ENCODE peak calls at places on chromosome 9, in six cellular contexts. P, R, K, M, F and J are unnamed samples.

GRCh38 chr9:137611623-137612609 is 6.4 kb downstream of the ARRDC1 start:
- DNase-seq in P (no peak), R (peak; percentile 97), K (no peak), M (peak; percentile 91), F (peak; percentile 94), J (peak; percentile 75)

GRCh38 chr9:126982215-126983002 is 67.8 kb downstream of the RALGPS1 start:
- DNase-seq in P (no peak), R (no peak), K (no peak), M (no peak), F (no peak), J (no peak)

GRCh38 chr9:2087500-2088313 is 72.6 kb downstream of the SMARCA2 start:
- DNase-seq in P (peak; percentile 76), R (no peak), K (no peak), M (peak; percentile 33), F (no peak), J (no peak)

GRCh38 chr9:91043041-91043740 is 241.6 kb downstream of the SYK start:
- DNase-seq in P (no peak), R (peak; percentile 72), K (no peak), M (no peak), F (no peak), J (no peak)

GRCh38 chr9:71806916-71807315 is 38.6 kb upstream of the CEMIP2 start:
- DNase-seq in P (peak; percentile 81), R (no peak), K (peak; percentile 64), M (peak; percentile 79), F (peak; percentile 37), J (peak; percentile 62)

GRCh38 chr9:87063246-87063645 is 115.9 kb upstream of the GAS1 start:
- DNase-seq in P (no peak), R (no peak), K (peak; percentile 43), M (no peak), F (peak; percentile 39), J (no peak)

GRCh38 chr9:88258587-88258986 is 120.3 kb upstream of the SPATA31C2 start:
- DNase-seq in P (no peak), R (no peak), K (peak; percentile 24), M (peak; percentile 47), F (peak; percentile 50), J (peak; percentile 73)

GRCh38 chr9:21579209-21579608 is 97.1 kb upstream of the IFNE start:
- DNase-seq in P (no peak), R (no peak), K (no peak), M (no peak), F (no peak), J (no peak)

GRCh38 chr9:4706971-4707622 is 27.7 kb downstream of the CDC37L1 start:
- DNase-seq in P (no peak), R (no peak), K (no peak), M (no peak), F (no peak), J (no peak)

GRCh38 chr9:32587901-32588300 is 14.9 kb upstream of the NDUFB6 start:
- DNase-seq in P (peak; percentile 40), R (no peak), K (no peak), M (no peak), F (no peak), J (no peak)

GRCh38 chr9:91273853-91274552 is 87.7 kb downstream of the AUH start:
- DNase-seq in P (peak; percentile 55), R (no peak), K (no peak), M (no peak), F (no peak), J (no peak)

GRCh38 chr9:92010705-92011536 is 60.9 kb upstream of the ROR2 start:
- DNase-seq in P (no peak), R (no peak), K (no peak), M (no peak), F (no peak), J (no peak)

GRCh38 chr9:90948156-90948555 is 146.5 kb downstream of the SYK start:
- DNase-seq in P (no peak), R (no peak), K (no peak), M (no peak), F (no peak), J (no peak)

GRCh38 chr9:106722051-106722753 is 140.8 kb upstream of the ZNF462 start:
- DNase-seq in P (no peak), R (no peak), K (no peak), M (no peak), F (no peak), J (no peak)

GRCh38 chr9:113245894-113246293 is 24.6 kb downstream of the SLC31A1 start:
- DNase-seq in P (no peak), R (no peak), K (no peak), M (no peak), F (no peak), J (no peak)

GRCh38 chr9:2418619-2419018 is 203.0 kb upstream of the VLDLR start:
- DNase-seq in P (no peak), R (no peak), K (no peak), M (no peak), F (no peak), J (no peak)

GRCh38 chr9:107422189-107422802 is 67.3 kb downstream of the KLF4 start:
- DNase-seq in P (peak; percentile 49), R (no peak), K (peak; percentile 58), M (peak; percentile 90), F (peak; percentile 42), J (peak; percentile 62)

GRCh38 chr9:126146254-126147145 is 180.1 kb upstream of the MVB12B start:
- DNase-seq in P (no peak), R (peak; percentile 64), K (no peak), M (peak; percentile 78), F (peak; percentile 15), J (no peak)

GRCh38 chr9:109349431-109349846 is 28.6 kb upstream of the EPB41L4B start:
- DNase-seq in P (no peak), R (no peak), K (no peak), M (peak; percentile 53), F (no peak), J (peak; percentile 23)

GRCh38 chr9:105737205-105737604 is 42.9 kb downstream of the TMEM38B start:
- DNase-seq in P (no peak), R (no peak), K (no peak), M (no peak), F (no peak), J (no peak)

GRCh38 chr9:133563286-133564213 is 29.0 kb downstream of the ADAMTSL2 start:
- DNase-seq in P (no peak), R (no peak), K (no peak), M (peak; percentile 75), F (no peak), J (no peak)

GRCh38 chr9:13689925-13690324 is 410.4 kb upstream of the MPDZ start:
- DNase-seq in P (no peak), R (no peak), K (no peak), M (no peak), F (no peak), J (no peak)

GRCh38 chr9:13688990-13689600 is 409.6 kb upstream of the MPDZ start:
- DNase-seq in P (no peak), R (no peak), K (no peak), M (peak; percentile 15), F (no peak), J (no peak)

GRCh38 chr9:13690595-13690994 is 411.1 kb upstream of the MPDZ start:
- DNase-seq in P (no peak), R (no peak), K (no peak), M (no peak), F (no peak), J (no peak)

DNA sequence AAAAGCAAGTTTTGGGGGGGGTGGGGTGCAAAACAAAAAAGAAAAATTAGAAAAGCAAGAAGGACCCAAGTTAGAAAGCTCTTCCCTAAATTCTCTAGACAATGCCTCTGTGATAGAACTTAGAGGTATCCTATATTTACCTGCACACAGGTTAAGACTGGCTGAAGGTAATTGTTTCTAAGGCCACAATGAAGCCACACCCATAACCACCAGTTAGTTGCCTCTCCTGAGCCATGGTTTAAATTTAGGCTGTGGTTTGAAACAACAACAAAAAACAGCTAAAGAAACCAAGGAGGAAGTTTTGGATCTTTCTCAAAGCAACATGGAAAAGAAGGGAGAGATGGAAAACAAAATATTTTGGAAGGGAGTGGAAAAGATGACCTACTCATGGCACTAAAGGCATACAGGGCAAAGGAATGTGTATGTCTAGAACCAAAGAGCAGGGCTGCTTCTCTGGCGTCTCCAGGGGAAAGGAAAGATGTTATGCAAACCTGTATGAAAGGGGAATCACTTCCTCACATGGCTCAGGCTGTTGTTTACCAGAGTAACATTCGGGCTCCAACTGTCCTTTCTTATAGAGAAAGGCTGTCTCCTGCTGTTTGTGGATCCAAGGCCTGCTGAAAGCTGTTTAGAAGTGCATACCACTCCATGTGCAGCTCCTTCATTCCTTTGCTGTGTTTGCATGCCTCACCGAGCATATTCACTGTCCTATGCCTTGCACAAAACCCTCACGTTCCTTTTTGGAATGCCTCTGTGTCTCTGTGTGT is 408.9 kb upstream of the MPDZ start:
- DNase-seq in P (peak; percentile 7), R (no peak), K (no peak), M (no peak), F (no peak), J (no peak)
- H3K4me3 ChIP-seq in P (no peak overlapping the region), R (no peak overlapping the region), K (no peak overlapping the region), M (no peak overlapping the region), F (no peak overlapping the region), J (no peak overlapping the region)

DNA sequence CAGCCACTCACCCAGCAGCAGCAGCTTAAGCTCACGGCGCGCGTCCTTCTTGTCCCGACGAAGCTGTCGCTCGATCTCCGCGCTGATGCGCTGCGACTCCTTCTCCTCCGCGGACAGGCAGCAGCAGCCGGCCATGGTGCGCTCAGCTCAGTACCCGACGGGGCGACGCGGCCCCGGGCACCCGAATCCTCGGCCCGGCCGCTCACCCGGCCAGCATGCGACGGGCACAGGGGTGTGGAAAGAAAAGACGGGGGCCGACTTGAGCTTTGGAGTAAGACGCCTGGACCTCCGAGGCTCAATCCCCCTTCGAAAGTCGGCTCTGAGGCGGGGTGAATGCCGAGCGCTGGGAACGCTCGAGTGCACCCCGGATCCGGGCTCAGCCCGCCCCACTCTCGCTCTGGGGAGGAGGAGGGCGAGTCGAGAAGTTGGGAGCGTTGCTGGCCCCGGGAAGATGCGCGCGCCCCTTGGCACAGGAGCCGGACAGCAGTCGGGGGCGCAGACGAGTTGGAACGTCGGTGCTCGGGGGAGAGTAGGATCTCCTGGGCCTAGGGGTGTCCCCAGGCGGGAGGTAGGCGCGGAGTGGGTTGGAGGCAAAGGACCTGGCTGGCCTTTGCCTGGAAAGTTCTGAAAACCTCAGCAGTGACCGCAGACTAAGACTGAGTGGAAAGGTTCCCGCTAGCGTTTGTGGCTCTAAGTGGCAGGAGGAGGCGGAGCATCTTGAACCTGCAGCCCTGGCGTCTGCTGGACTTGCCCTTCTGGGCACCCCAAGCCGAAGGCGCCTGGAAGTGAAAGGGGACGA is at the start of gene GNA14:
- DNase-seq in P (no peak), R (no peak), K (peak; percentile 33), M (peak; percentile 35), F (no peak), J (no peak)
- H3K27ac ChIP-seq in P (no peak within 1 kb of the TSS), R (peak within 1 kb of the TSS; percentile 69), K (peak within 1 kb of the TSS; percentile 17), M (peak within 1 kb of the TSS; percentile 23), F (peak within 1 kb of the TSS; percentile 62), J (peak within 1 kb of the TSS; percentile 44)

GRCh38 chr9:119368681-119369581 is at the start of gene BRINP1:
- DNase-seq in P (no peak), R (no peak), K (no peak), M (peak; percentile 69), F (peak; percentile 52), J (peak; percentile 70)
- H3K4me3 ChIP-seq in P (no peak within 1 kb of the TSS), R (no peak within 1 kb of the TSS), K (peak within 1 kb of the TSS; percentile 47), M (peak within 1 kb of the TSS; percentile 44), F (peak within 1 kb of the TSS; percentile 67), J (peak within 1 kb of the TSS; percentile 22)

DNA sequence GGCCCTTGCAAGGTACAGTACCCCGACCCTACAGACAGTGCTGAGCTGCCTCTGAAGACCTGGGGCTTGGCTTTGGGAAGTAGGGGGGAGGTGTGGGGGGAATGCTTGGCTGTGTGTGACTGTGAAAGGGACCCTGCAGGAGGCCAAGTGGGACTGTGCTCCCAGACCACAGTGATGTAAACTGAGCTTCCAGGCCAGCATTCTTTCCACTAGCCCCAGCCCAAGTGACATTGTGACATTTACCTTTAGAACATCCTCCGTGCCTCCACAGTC is 31.2 kb downstream of the HMCN2 start:
- DNase-seq in P (no peak), R (no peak), K (no peak), M (no peak), F (no peak), J (no peak)
- H3K27ac ChIP-seq in P (no peak overlapping the region), R (no peak overlapping the region), K (no peak overlapping the region), M (no peak overlapping the region), F (no peak overlapping the region), J (no peak overlapping the region)